ENCODE peak calls at places on chromosomes 6 and 20, in nine cellular contexts. L is stomach, A is vagina, Y is HepG2, K is sigmoid colon, F is heart left ventricle, R is adrenal gland, D is ovary, B is transverse colon. E is an unnamed sample.

GRCh38 chr20:58683132-58683531 is 9.5 kb upstream of the NPEPL1 start:
- DNase-seq in K (no peak), F (no peak), R (no peak), D (no peak), B (no peak), A (no peak), L (no peak), Y (no peak), E (no peak)

GRCh38 chr6:46828939-46829338 is 35.8 kb downstream of the MEP1A start:
- DNase-seq in D (no peak), L (no peak), A (no peak), Y (no peak), R (no peak), K (no peak), F (no peak), B (no peak), E (no peak)

GRCh38 chr6:144252289-144252688 is 32.8 kb upstream of the UTRN start:
- DNase-seq in K (no peak), D (no peak), Y (no peak), B (no peak), R (no peak), A (no peak), F (no peak), L (no peak), E (no peak)

GRCh38 chr6:53361549-53362031 is 12.8 kb upstream of the ELOVL5 start:
- DNase-seq in D (no peak), B (no peak), L (no peak), A (no peak), Y (no peak), F (no peak), K (no peak), R (peak; percentile 65), E (no peak)

GRCh38 chr20:41222703-41223102 is 85.4 kb downstream of the PLCG1 start:
- DNase-seq in Y (no peak), D (no peak), L (no peak), F (no peak), A (no peak), B (no peak), K (no peak), R (no peak), E (no peak)

GRCh38 chr6:52284131-52284459 is 447 bp downstream of the MCM3 start:
- DNase-seq in L (no peak), Y (peak; percentile 67), D (no peak), A (peak; percentile 91), K (peak; percentile 68), B (peak; percentile 37), F (peak; percentile 20), R (peak; percentile 35), E (no peak)

GRCh38 chr6:8389034-8389818 is 46.1 kb downstream of the SLC35B3 start:
- DNase-seq in F (no peak), K (no peak), R (no peak), D (no peak), L (no peak), B (peak; percentile 18), Y (no peak), A (no peak), E (no peak)

GRCh38 chr6:142167071-142167470 is 20.0 kb downstream of the VTA1 start:
- DNase-seq in K (no peak), A (no peak), F (no peak), D (no peak), Y (no peak), L (no peak), R (no peak), B (no peak), E (no peak)

GRCh38 chr6:170135821-170136471 is 154.9 kb downstream of the DLL1 start:
- DNase-seq in A (no peak), B (no peak), D (peak; percentile 36), F (no peak), R (no peak), L (no peak), Y (no peak), K (peak; percentile 56), E (peak; percentile 72)

GRCh38 chr6:131053546-131054240 is 9.4 kb downstream of the EPB41L2 start:
- DNase-seq in L (no peak), F (no peak), A (no peak), R (no peak), B (no peak), D (no peak), K (no peak), Y (no peak), E (no peak)

GRCh38 chr20:35284267-35284991 is at the start of gene EIF6:
- DNase-seq in K (peak; percentile 89), D (peak; percentile 91), F (peak; percentile 79), B (peak; percentile 89), L (peak; percentile 82), R (peak; percentile 80), A (no peak), Y (peak; percentile 99), E (peak; percentile 94)

GRCh38 chr20:9609892-9610502 is 95.6 kb downstream of the LAMP5 start:
- DNase-seq in A (no peak), B (peak; percentile 71), L (peak; percentile 69), Y (peak; percentile 65), F (peak; percentile 43), R (peak; percentile 65), D (no peak), K (no peak), E (no peak)

GRCh38 chr20:43949741-43950618 is 35.3 kb downstream of the TOX2 start:
- DNase-seq in D (no peak), K (no peak), B (peak; percentile 59), F (no peak), A (no peak), R (peak; percentile 26), L (peak; percentile 52), Y (no peak), E (peak; percentile 91)

GRCh38 chr20:33947709-33948295 is 45.9 kb upstream of the RALY start:
- DNase-seq in B (peak; percentile 38), D (no peak), K (no peak), Y (peak; percentile 83), R (no peak), F (no peak), L (no peak), A (no peak), E (no peak)

GRCh38 chr6:51093899-51094665 is 275.4 kb downstream of the TFAP2B start:
- DNase-seq in R (no peak), K (no peak), D (no peak), B (no peak), L (no peak), Y (no peak), F (no peak), A (no peak), E (no peak)

GRCh38 chr6:27061235-27061993 is 186.1 kb upstream of the PRSS16 start:
- DNase-seq in D (no peak), R (no peak), A (no peak), K (no peak), L (no peak), Y (peak; percentile 18), B (no peak), F (no peak), E (no peak)

GRCh38 chr6:42748241-42748898 is 2.5 kb upstream of the TBCC start:
- DNase-seq in Y (no peak), A (no peak), L (no peak), B (no peak), F (no peak), R (no peak), K (no peak), D (no peak), E (no peak)

GRCh38 chr20:37503256-37503927 is 17.7 kb upstream of the NNAT start:
- DNase-seq in K (peak; percentile 57), D (no peak), R (no peak), L (no peak), Y (no peak), A (no peak), F (no peak), B (no peak), E (no peak)

GRCh38 chr6:30864325-30864724 is 20.0 kb upstream of the DDR1 start:
- DNase-seq in K (no peak), A (no peak), D (no peak), F (no peak), Y (no peak), R (no peak), L (no peak), B (no peak), E (no peak)

GRCh38 chr20:43744121-43744520 is 17.3 kb upstream of the GTSF1L start:
- DNase-seq in F (no peak), B (no peak), D (no peak), Y (no peak), K (no peak), R (no peak), A (no peak), L (no peak), E (no peak)

GRCh38 chr6:119285908-119286625 is 63.5 kb downstream of the MAN1A1 start:
- DNase-seq in L (no peak), D (no peak), R (no peak), B (no peak), A (no peak), F (no peak), Y (no peak), K (no peak), E (no peak)

GRCh38 chr20:37775200-37775599 is 81.4 kb downstream of the CTNNBL1 start:
- DNase-seq in Y (no peak), R (no peak), K (no peak), A (no peak), F (no peak), D (no peak), L (no peak), B (no peak), E (no peak)

GRCh38 chr6:10582774-10583508 is 61.8 kb downstream of the GCNT2 start:
- DNase-seq in B (no peak), L (peak; percentile 83), F (no peak), A (no peak), Y (peak; percentile 58), R (no peak), D (no peak), K (no peak), E (no peak)

GRCh38 chr6:108947114-108947854 is 99.1 kb downstream of the ARMC2 start:
- DNase-seq in D (no peak), F (no peak), B (no peak), L (no peak), R (peak; percentile 23), A (no peak), Y (no peak), K (no peak), E (no peak)
- TF ChIP-seq POLR2A in D (no peak), F (no peak), B (no peak), L (no peak), R (peak; percentile 14), A (no peak), Y (no peak), K (no peak), E (no peak)

GRCh38 chr6:158047563-158048323 is 66.1 kb downstream of the SYNJ2 start:
- DNase-seq in F (no peak), Y (peak; percentile 68), K (no peak), B (no peak), D (no peak), A (no peak), R (no peak), L (no peak), E (no peak)
- H3K4me1 ChIP-seq in F (no peaks in the 10 kb centered on the region), Y (peaks cover 72% of the 10 kb centered on the region), K (peaks cover 15% of the 10 kb centered on the region), B (peaks cover 20% of the 10 kb centered on the region), D (no peaks in the 10 kb centered on the region), A (peaks cover 9% of the 10 kb centered on the region), R (peaks cover 34% of the 10 kb centered on the region), L (peaks cover 8% of the 10 kb centered on the region), E (no peaks in the 10 kb centered on the region)

GRCh38 chr6:33620584-33621395 is at the start of gene ITPR3:
- DNase-seq in K (peak; percentile 80), F (peak; percentile 51), Y (no peak), A (peak; percentile 87), R (peak; percentile 46), D (peak; percentile 71), L (peak; percentile 79), B (peak; percentile 81), E (peak; percentile 92)
- TF ChIP-seq POLR2A in K (no peak), F (no peak), Y (no peak), A (peak; percentile 20), R (no peak), D (no peak), L (no peak), B (no peak), E (no peak)

GRCh38 chr6:25369450-25370086 is 90.4 kb downstream of the CARMIL1 start:
- DNase-seq in F (peak; percentile 40), K (no peak), A (no peak), L (peak; percentile 39), Y (peak; percentile 23), B (peak; percentile 40), R (no peak), D (no peak), E (no peak)
- H3K4me1 ChIP-seq in F (no peaks in the 10 kb centered on the region), K (no peaks in the 10 kb centered on the region), A (peaks cover 23% of the 10 kb centered on the region), L (peaks cover 33% of the 10 kb centered on the region), Y (peaks cover 15% of the 10 kb centered on the region), B (peaks cover 33% of the 10 kb centered on the region), R (peaks cover 14% of the 10 kb centered on the region), D (peaks cover 7% of the 10 kb centered on the region), E (peaks cover 59% of the 10 kb centered on the region)

E was measured in spleen.